ENCODE peak calls at places on chromosomes 12 and 14, in nine cellular contexts. F is activated CD4-positive, alpha-beta T cell treated with anti-CD3 and anti-CD28 coated beads, Interleukin-2, amount 10 ng/mL, durations not matched to agents 7 days and 5 days; D is HT-29; Y is HT1080; P is stimulated activated naive CD4-positive, alpha-beta T cell; X is HS-5; V is head of caudate nucleus; J is AG10803; A is right lobe of liver. Z is an unnamed sample.

GRCh38 chr14:57831981-57832380 is 33.9 kb downstream of the SLC35F4 start:
- DNase-seq in X (no peak), F (no peak), P (no peak), V (no peak), A (no peak), D (no peak), J (no peak), Y (no peak), Z (peak; percentile 35)

GRCh38 chr14:73180385-73180805 is 44.1 kb downstream of the PSEN1 start:
- DNase-seq in Y (no peak), F (no peak), X (no peak), V (no peak), P (no peak), J (peak; percentile 80), D (no peak), A (no peak), Z (peak; percentile 92)

GRCh38 chr14:95480109-95480886 is 36.2 kb downstream of the SYNE3 start:
- DNase-seq in J (peak; percentile 52), F (peak; percentile 22), A (no peak), V (no peak), P (no peak), Y (peak; percentile 36), D (no peak), X (no peak), Z (no peak)

GRCh38 chr12:98575013-98575412 is 18.5 kb upstream of the SLC25A3 start:
- DNase-seq in A (no peak), F (no peak), D (no peak), P (no peak), V (no peak), X (no peak), J (no peak), Y (no peak), Z (no peak)

GRCh38 chr12:43271659-43272058 is 280.3 kb downstream of the ADAMTS20 start:
- DNase-seq in V (no peak), J (no peak), P (no peak), A (no peak), Y (no peak), D (no peak), X (no peak), F (no peak), Z (no peak)

GRCh38 chr14:69612759-69613145 is 1.4 kb downstream of the SUSD6 start:
- DNase-seq in V (no peak), D (peak; percentile 35), A (no peak), Y (peak; percentile 11), J (peak; percentile 23), F (no peak), P (no peak), X (no peak), Z (peak; percentile 71)

GRCh38 chr14:76782115-76782884 is 21.0 kb downstream of the VASH1 start:
- DNase-seq in F (no peak), A (no peak), P (no peak), J (no peak), D (no peak), V (no peak), Y (no peak), X (no peak), Z (no peak)

GRCh38 chr12:114697741-114698565 is 14.0 kb upstream of the TBX3 start:
- DNase-seq in P (no peak), Y (no peak), J (peak; percentile 40), X (no peak), V (no peak), A (no peak), D (no peak), F (no peak), Z (no peak)

GRCh38 chr12:130775953-130776856 is 60.1 kb upstream of the RIMBP2 start:
- DNase-seq in J (peak; percentile 81), D (peak; percentile 8), F (peak; percentile 26), A (peak; percentile 48), V (peak; percentile 62), Y (peak; percentile 80), P (no peak), X (peak; percentile 40), Z (peak; percentile 76)

GRCh38 chr14:32537166-32537565 is 208.1 kb downstream of the AKAP6 start:
- DNase-seq in D (no peak), P (no peak), V (no peak), X (no peak), Y (no peak), A (no peak), J (no peak), F (no peak), Z (no peak)

GRCh38 chr12:53023-53734 is 13.4 kb upstream of the IQSEC3 start:
- DNase-seq in F (no peak), P (no peak), J (no peak), Y (no peak), V (no peak), A (no peak), D (peak; percentile 13), X (no peak), Z (no peak)

GRCh38 chr12:29208060-29208459 is 59.0 kb downstream of the FAR2 start:
- DNase-seq in A (no peak), Y (no peak), V (no peak), F (no peak), P (no peak), X (no peak), J (no peak), D (no peak), Z (no peak)

GRCh38 chr14:89382487-89383170 is 34.4 kb downstream of the FOXN3 start:
- DNase-seq in V (no peak), Y (no peak), D (no peak), X (no peak), F (no peak), A (no peak), P (no peak), J (no peak), Z (no peak)

GRCh38 chr14:87111741-87112140 is 881.2 kb downstream of the GALC start:
- DNase-seq in F (no peak), Y (no peak), X (no peak), V (no peak), D (no peak), A (no peak), P (no peak), J (no peak), Z (no peak)

GRCh38 chr12:106425061-106425706 is 67.6 kb downstream of the POLR3B start:
- DNase-seq in D (no peak), F (no peak), Y (peak; percentile 52), A (no peak), V (no peak), X (no peak), J (no peak), P (no peak), Z (no peak)

GRCh38 chr12:112664569-112664968 is 127.0 kb upstream of the RPH3A start:
- DNase-seq in Y (peak; percentile 5), D (peak; percentile 5), X (no peak), J (no peak), A (no peak), F (no peak), V (no peak), P (no peak), Z (no peak)

GRCh38 chr12:67816269-67816668 is 167.7 kb downstream of the DYRK2 start:
- DNase-seq in A (no peak), X (no peak), Y (no peak), P (no peak), J (no peak), D (no peak), F (no peak), V (no peak), Z (no peak)

GRCh38 chr12:123067654-123068053 is 83.2 kb downstream of the PITPNM2 start:
- DNase-seq in J (no peak), P (no peak), Y (no peak), X (no peak), F (no peak), D (no peak), V (no peak), A (peak; percentile 62), Z (no peak)

GRCh38 chr12:29795715-29796114 is 12.0 kb upstream of the TMTC1 start:
- DNase-seq in A (no peak), X (no peak), Y (no peak), F (no peak), J (no peak), P (no peak), V (no peak), D (no peak), Z (no peak)

GRCh38 chr14:51834218-51834617 is 26.2 kb upstream of the GNG2 start:
- DNase-seq in A (no peak), V (no peak), P (no peak), Y (no peak), D (no peak), X (no peak), F (no peak), J (no peak), Z (no peak)

GRCh38 chr12:110165540-110166159 is 41.5 kb downstream of the IFT81 start:
- DNase-seq in F (no peak), J (no peak), D (no peak), Y (no peak), V (no peak), X (no peak), P (no peak), A (no peak), Z (no peak)

GRCh38 chr12:109982211-109982610 is 14.0 kb downstream of the GIT2 start:
- DNase-seq in V (no peak), F (no peak), J (peak; percentile 67), D (no peak), P (no peak), X (no peak), A (no peak), Y (no peak), Z (no peak)

GRCh38 chr12:43158126-43158525 is 393.9 kb downstream of the ADAMTS20 start:
- DNase-seq in P (no peak), Y (no peak), X (no peak), V (no peak), D (no peak), F (no peak), A (no peak), J (no peak), Z (peak; percentile 70)